ENCODE peak calls at places on chromosomes 4 and X, in four cellular contexts. R is iris pigment epithelial cell, V is EL, N is OCI-LY7. X is an unnamed sample.
A peak's percentile ranks its signal among the peaks of the same experiment; 100 is the strongest.

GRCh38 chr4:29467044-29467717 is 1253.0 kb upstream of the PCDH7 start:
- DNase-seq in R (peak; percentile 15), V (peak; percentile 43), N (no peak), X (peak; percentile 12)

GRCh38 chr4:102343964-102344519 is 1.2 kb downstream of the SLC39A8 start:
- DNase-seq in R (no peak), V (no peak), N (peak; percentile 52), X (peak; percentile 8)

GRCh38 chr4:69057620-69058409 is 38.5 kb upstream of the UGT2B7 start:
- DNase-seq in R (peak; percentile 59), V (no peak), N (no peak), X (peak; percentile 25)

GRCh38 chr4:138952405-138952804 is 63.2 kb upstream of the NOCT start:
- DNase-seq in R (no peak), V (peak; percentile 9), N (no peak), X (peak; percentile 23)

GRCh38 chrX:14064632-14065432 is 35.1 kb upstream of the GEMIN8 start:
- DNase-seq in R (peak; percentile 23), V (no peak), N (no peak), X (peak; percentile 51)

GRCh38 chr4:68361146-68361589 is 11.3 kb upstream of the YTHDC1 start:
- DNase-seq in R (peak; percentile 87), V (peak; percentile 65), N (no peak), X (peak; percentile 70)

GRCh38 chr4:52914051-52914605 is 52.0 kb downstream of the RASL11B start:
- DNase-seq in R (peak; percentile 75), V (peak; percentile 23), N (no peak), X (peak; percentile 89)

GRCh38 chr4:152535903-152536544 is at the start of gene FBXW7:
- DNase-seq in R (peak; percentile 99), V (peak; percentile 99), N (peak; percentile 99), X (peak; percentile 99)

GRCh38 chr4:10084651-10085320 is 31.8 kb downstream of the WDR1 start:
- DNase-seq in R (no peak), V (no peak), N (no peak), X (no peak)

GRCh38 chrX:109839694-109840358 is 106.8 kb upstream of the ACSL4 start:
- DNase-seq in R (peak; percentile 52), V (peak; percentile 74), N (no peak), X (no peak)

GRCh38 chr4:152894673-152895072 is 41.5 kb upstream of the FHDC1 start:
- DNase-seq in R (peak; percentile 68), V (peak; percentile 60), N (no peak), X (peak; percentile 63)

GRCh38 chrX:66014084-66014483 is 25.8 kb downstream of the VSIG4 start:
- DNase-seq in R (no peak), V (no peak), N (no peak), X (no peak)

GRCh38 chrX:24020280-24020876 is 6.6 kb downstream of the KLHL15 start:
- DNase-seq in R (peak; percentile 5), V (peak; percentile 16), N (no peak), X (peak; percentile 15)

GRCh38 chrX:56031409-56031808 is 200.7 kb upstream of the KLF8 start:
- DNase-seq in R (no peak), V (no peak), N (no peak), X (no peak)

GRCh38 chr4:3254302-3255131 is 5.6 kb downstream of the MSANTD1 start:
- DNase-seq in R (no peak), V (no peak), N (no peak), X (no peak)

GRCh38 chrX:134237363-134237702 is 351 bp downstream of the CCDC160 start:
- DNase-seq in R (no peak), V (no peak), N (no peak), X (no peak)

GRCh38 chr4:22875592-22876257 is 183.0 kb downstream of the GBA3 start:
- DNase-seq in R (no peak), V (no peak), N (no peak), X (no peak)

GRCh38 chr4:168631241-168632151 is 134.6 kb downstream of the PALLD start:
- DNase-seq in R (peak; percentile 71), V (peak; percentile 70), N (no peak), X (peak; percentile 55)

GRCh38 chr4:133268205-133268604 is 119.1 kb downstream of the PCDH10 start:
- DNase-seq in R (no peak), V (no peak), N (no peak), X (no peak)

GRCh38 chr4:53916431-53916889 is 147.9 kb downstream of the CHIC2 start:
- DNase-seq in R (peak; percentile 74), V (peak; percentile 31), N (no peak), X (peak; percentile 83)

GRCh38 chr4:3227878-3228675 is 20.9 kb upstream of the MSANTD1 start:
- DNase-seq in R (no peak), V (peak; percentile 30), N (no peak), X (peak; percentile 21)

GRCh38 chrX:71128915-71129765 is 10.7 kb downstream of the MED12 start:
- DNase-seq in R (peak; percentile 63), V (peak; percentile 37), N (peak; percentile 62), X (peak; percentile 54)

GRCh38 chrX:112527903-112528302 is 151.8 kb downstream of the LHFPL1 start:
- DNase-seq in R (no peak), V (no peak), N (no peak), X (no peak)

GRCh38 chrX:153476628-153477027 is 6.3 kb upstream of the HAUS7 start:
- DNase-seq in R (no peak), V (peak; percentile 38), N (no peak), X (peak; percentile 25)

GRCh38 chrX:131725001-131725654 is 181.3 kb downstream of the OR13H1 start:
- DNase-seq in R (no peak), V (no peak), N (no peak), X (no peak)

GRCh38 chr4:164949448-164950118 is 27.9 kb downstream of the TRIM61 start:
- DNase-seq in R (no peak), V (no peak), N (peak; percentile 44), X (no peak)

GRCh38 chr4:151649461-151649860 is 111.3 kb downstream of the GATB start:
- DNase-seq in R (no peak), V (no peak), N (no peak), X (no peak)

GRCh38 chr4:168887809-168888208 is 122.2 kb downstream of the CBR4 start:
- DNase-seq in R (no peak), V (no peak), N (no peak), X (no peak)

GRCh38 chr4:77169496-77169895 is 12.5 kb downstream of the CCNG2 start:
- DNase-seq in R (peak; percentile 37), V (no peak), N (no peak), X (peak; percentile 67)

GRCh38 chrX:133444196-133444595 is 28.9 kb upstream of the GPC4 start:
- DNase-seq in R (no peak), V (no peak), N (no peak), X (no peak)

GRCh38 chrX:40864972-40865371 is 129.6 kb upstream of the MED14 start:
- DNase-seq in R (peak; percentile 91), V (peak; percentile 57), N (no peak), X (peak; percentile 89)

GRCh38 chr4:107721436-107722090 is 1.5 kb upstream of the PAPSS1 start:
- DNase-seq in R (no peak), V (no peak), N (peak; percentile 77), X (no peak)

GRCh38 chrX:139930923-139931645 is 1.8 kb downstream of the ATP11C start:
- DNase-seq in R (peak; percentile 23), V (peak; percentile 29), N (peak; percentile 53), X (no peak)

GRCh38 chr4:40121515-40121914 is 64.9 kb downstream of the N4BP2 start:
- DNase-seq in R (peak; percentile 83), V (peak; percentile 77), N (no peak), X (peak; percentile 89)

GRCh38 chr4:156568479-156568878 is 403.1 kb downstream of the PDGFC start:
- DNase-seq in R (no peak), V (no peak), N (no peak), X (no peak)

GRCh38 chrX:124594017-124594651 is 247.8 kb downstream of the SH2D1A start:
- DNase-seq in R (peak; percentile 18), V (no peak), N (no peak), X (no peak)